ENCODE peak calls at places on chromosomes 11 and 22, in seven cellular contexts. K is GM06990, T is body of pancreas, M is psoas muscle, H is A673, Q is dorsolateral prefrontal cortex, O is ovary. I is an unnamed sample.

GRCh38 chr11:112440518-112440917 is 179.9 kb upstream of the PLET1 start:
- DNase-seq in O (no peak), H (peak; percentile 74), K (no peak), T (no peak), Q (no peak), M (no peak), I (peak; percentile 85)

GRCh38 chr11:7677071-7677470 is 3.8 kb upstream of the CYB5R2 start:
- DNase-seq in Q (no peak), O (no peak), T (no peak), M (no peak), K (no peak), H (peak; percentile 73), I (no peak)

GRCh38 chr11:86938203-86938899 is 16.8 kb downstream of the FZD4 start:
- DNase-seq in T (no peak), K (no peak), M (no peak), O (peak; percentile 32), H (peak; percentile 39), Q (no peak), I (no peak)

GRCh38 chr11:12418019-12418611 is 40.7 kb downstream of the PARVA start:
- DNase-seq in T (no peak), M (no peak), Q (no peak), K (no peak), O (no peak), H (peak; percentile 64), I (peak; percentile 92)

GRCh38 chr22:36814796-36815195 is 2.0 kb downstream of the PVALB start:
- DNase-seq in O (no peak), M (no peak), T (no peak), K (no peak), H (no peak), Q (no peak), I (no peak)

GRCh38 chr11:46293616-46294015 is 16.2 kb downstream of the CREB3L1 start:
- DNase-seq in O (no peak), H (no peak), Q (no peak), K (no peak), M (no peak), T (no peak), I (no peak)

GRCh38 chr11:30938801-30939200 is 352.6 kb upstream of the MPPED2 start:
- DNase-seq in M (no peak), H (no peak), K (no peak), T (no peak), Q (no peak), O (no peak), I (no peak)

GRCh38 chr11:66479741-66480115 is 506 bp upstream of the DPP3 start:
- DNase-seq in H (no peak), K (no peak), Q (no peak), O (no peak), M (no peak), T (no peak), I (no peak)

GRCh38 chr11:63583288-63583687 is 20.1 kb upstream of the PLAAT2 start:
- DNase-seq in T (no peak), H (no peak), O (no peak), K (no peak), M (no peak), Q (no peak), I (no peak)

GRCh38 chr11:17277024-17277584 is 565 bp downstream of the NUCB2 start:
- DNase-seq in H (peak; percentile 17), T (no peak), M (no peak), K (no peak), Q (no peak), O (no peak), I (no peak)

GRCh38 chr11:112727341-112727841 is 233.8 kb upstream of the NCAM1 start:
- DNase-seq in K (no peak), M (no peak), T (no peak), Q (no peak), H (no peak), O (no peak), I (no peak)

GRCh38 chr11:114284021-114284420 is 12.2 kb upstream of the NNMT start:
- DNase-seq in T (peak; percentile 42), M (no peak), H (no peak), O (peak; percentile 22), K (no peak), Q (no peak), I (no peak)

GRCh38 chr11:1303196-1303821 is 6.1 kb downstream of the TOLLIP start:
- DNase-seq in Q (peak; percentile 26), K (no peak), H (no peak), O (no peak), T (peak; percentile 77), M (no peak), I (peak; percentile 79)

GRCh38 chr11:118785362-118785761 is 5.6 kb downstream of the DDX6 start:
- DNase-seq in M (no peak), T (no peak), O (no peak), H (peak; percentile 46), K (no peak), Q (no peak), I (no peak)

GRCh38 chr22:12613199-12613598 is 2914.8 kb upstream of the OR11H1 start:
- DNase-seq in M (no peak), Q (no peak), T (no peak), K (no peak), H (no peak), O (no peak), I (no peak)

GRCh38 chr11:12100429-12100828 is 10.0 kb upstream of the MICAL2 start:
- DNase-seq in Q (no peak), T (no peak), M (no peak), K (no peak), O (no peak), H (no peak), I (no peak)

GRCh38 chr11:80024119-80024518 is 583.3 kb upstream of the TENM4 start:
- DNase-seq in K (no peak), H (no peak), M (no peak), T (no peak), O (no peak), Q (no peak), I (peak; percentile 69)

GRCh38 chr22:49924113-49924833 is 5.8 kb downstream of the CRELD2 start:
- DNase-seq in T (no peak), M (no peak), H (no peak), O (no peak), K (no peak), Q (no peak), I (no peak)

GRCh38 chr22:49922484-49922883 is 4.0 kb downstream of the CRELD2 start:
- DNase-seq in M (no peak), O (no peak), K (no peak), T (no peak), H (no peak), Q (no peak), I (no peak)

GRCh38 chr22:49922926-49923325 is 4.5 kb downstream of the CRELD2 start:
- DNase-seq in Q (no peak), M (no peak), K (no peak), O (no peak), T (no peak), H (no peak), I (no peak)

GRCh38 chr22:49921508-49922278 is 3.3 kb downstream of the CRELD2 start:
- DNase-seq in O (no peak), K (no peak), T (no peak), M (no peak), H (no peak), Q (no peak), I (no peak)

GRCh38 chr22:49923445-49923844 is 5.0 kb downstream of the CRELD2 start:
- DNase-seq in O (no peak), Q (no peak), H (peak; percentile 55), K (peak; percentile 85), T (no peak), M (no peak), I (no peak)
- H3K4me3 ChIP-seq in O (no peak overlapping the region), Q (no peak overlapping the region), H (no peak overlapping the region), K (no peak overlapping the region), T (no peak overlapping the region), M (no peak overlapping the region), I (no peak overlapping the region)

DNA sequence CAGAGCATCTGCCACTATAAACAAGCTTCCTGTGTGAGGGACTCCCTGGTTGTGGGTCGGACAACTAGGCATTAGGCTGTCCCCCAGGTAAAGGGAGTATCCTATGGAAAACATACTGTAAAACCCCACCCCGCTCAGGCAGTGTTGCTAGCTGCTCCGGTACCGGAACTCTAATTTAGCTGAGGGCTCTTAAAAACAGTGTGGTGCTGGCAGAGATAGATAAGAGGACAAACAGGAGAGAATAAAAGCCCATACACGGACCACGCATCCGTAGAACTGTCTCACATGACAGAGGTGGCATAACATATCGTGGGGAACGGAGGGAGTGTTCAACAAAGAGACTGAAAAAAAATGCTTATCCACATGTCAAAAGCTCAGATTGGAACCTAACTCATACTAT is 3.4 kb upstream of the MOGAT2 start:
- DNase-seq in O (no peak), M (no peak), H (no peak), K (no peak), T (no peak), Q (no peak), I (no peak)
- TF ChIP-seq CTCF in O (no peak), M (no peak), H (no peak), K (no peak), T (no peak), Q (no peak), I (no peak)

DNA sequence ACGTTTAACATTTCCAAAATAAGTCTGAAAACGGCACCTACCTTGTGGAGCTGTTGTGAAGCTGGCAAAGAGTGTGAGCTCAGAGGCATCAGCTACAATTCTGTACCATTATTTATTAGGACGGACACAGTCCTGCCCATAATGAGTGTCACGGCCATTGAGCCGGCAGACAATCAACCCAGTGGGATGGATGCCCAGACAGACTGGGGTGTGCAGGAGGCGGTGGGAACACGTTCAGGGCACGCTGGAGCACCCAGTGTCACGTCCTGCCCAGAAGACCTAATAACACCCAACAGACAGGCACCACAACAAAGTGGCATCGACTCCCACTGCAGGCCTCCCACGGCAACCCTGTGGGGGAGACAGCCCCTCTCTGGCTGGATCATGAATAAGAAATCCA is 34.5 kb downstream of the TPST2 start:
- DNase-seq in M (no peak), O (no peak), T (peak; percentile 45), H (no peak), K (no peak), Q (no peak), I (no peak)
- H3K4me3 ChIP-seq in M (no peak overlapping the region), O (no peak overlapping the region), T (no peak overlapping the region), H (no peak overlapping the region), K (no peak overlapping the region), Q (no peak overlapping the region), I (no peak overlapping the region)

DNA sequence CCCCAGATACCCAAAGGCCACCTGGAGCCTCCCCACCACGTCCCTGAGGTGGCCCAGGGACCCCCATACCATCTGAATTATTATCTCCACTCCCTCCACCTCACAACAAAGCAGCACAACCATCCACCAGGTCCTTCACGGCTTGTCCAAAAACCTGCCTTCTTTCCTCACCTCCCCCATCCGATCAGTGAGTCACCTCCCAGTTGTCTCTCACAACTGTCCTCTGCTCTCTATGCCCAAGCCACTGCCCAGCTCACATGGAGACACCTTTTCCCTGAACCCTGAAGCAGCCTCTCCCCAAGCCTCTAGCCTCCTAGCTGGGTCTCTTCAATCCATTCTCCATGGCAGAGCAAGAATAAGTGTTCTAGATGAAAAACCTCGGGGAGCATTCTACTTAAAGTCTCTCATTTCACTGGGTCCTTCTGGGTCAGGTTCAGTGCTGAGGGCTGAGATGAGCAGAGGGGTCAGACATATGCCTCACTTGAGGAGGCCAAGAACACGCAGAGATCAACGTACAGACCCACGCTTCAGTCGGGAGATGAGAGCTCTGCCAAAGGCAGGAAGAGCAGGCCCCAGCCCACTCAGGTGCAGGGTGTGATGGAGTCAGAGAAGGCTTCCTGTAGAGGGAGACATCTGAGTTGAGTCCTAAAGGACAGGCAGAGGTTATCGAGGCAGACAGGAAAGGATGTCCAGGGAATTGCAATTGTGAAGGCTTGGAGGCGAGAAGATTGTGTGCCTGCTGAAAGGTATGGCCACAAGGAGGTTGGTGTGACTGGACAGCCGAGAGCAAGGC is 74.7 kb downstream of the PDE2A start:
- DNase-seq in O (no peak), M (no peak), Q (no peak), K (no peak), H (no peak), T (no peak), I (peak; percentile 63)
- TF ChIP-seq CTCF in O (no peak), M (no peak), Q (no peak), K (peak; percentile 6), H (no peak), T (no peak), I (peak; percentile 53)

GRCh38 chr11:130534525-130534924 is 86.1 kb downstream of the ADAMTS15 start:
- DNase-seq in T (no peak), O (no peak), M (no peak), K (no peak), Q (no peak), H (no peak), I (no peak)
- H3K4me3 ChIP-seq in T (no peak overlapping the region), O (no peak overlapping the region), M (no peak overlapping the region), K (no peak overlapping the region), Q (no peak overlapping the region), H (no peak overlapping the region), I (no peak overlapping the region)